ENCODE peak calls at places on chromosomes 3 and 15, in eight cellular contexts. Z is NCI-H1436, I is cardiac muscle cell, Y is GF-D8, Q is iPS DF 19.7, H is NCI-H460, O is GM04504, K is fibroblast of pulmonary artery. J is an unnamed sample.

GRCh38 chr3:4824948-4825325 is 154.3 kb upstream of the BHLHE40 start:
- DNase-seq in K (peak; percentile 56), Y (no peak), Q (no peak), Z (no peak), I (no peak), H (peak; percentile 43), O (peak; percentile 39), J (no peak)

GRCh38 chr3:159948423-159949140 is 40.1 kb upstream of the IL12A start:
- DNase-seq in H (no peak), Q (no peak), Y (no peak), O (no peak), Z (no peak), K (no peak), I (no peak), J (no peak)

GRCh38 chr3:45937206-45938042 is 5.8 kb upstream of the CXCR6 start:
- DNase-seq in H (no peak), I (no peak), O (no peak), Y (no peak), Z (no peak), K (no peak), Q (no peak), J (no peak)

GRCh38 chr3:49841126-49841525 is 15.2 kb downstream of the TRAIP start:
- DNase-seq in Z (no peak), Y (no peak), Q (peak; percentile 25), K (peak; percentile 44), O (no peak), H (no peak), I (peak; percentile 49), J (peak; percentile 51)

GRCh38 chr3:150737874-150738679 is 24.9 kb downstream of the SIAH2 start:
- DNase-seq in H (no peak), Y (peak; percentile 81), K (peak; percentile 61), Q (no peak), Z (no peak), I (no peak), O (no peak), J (no peak)

GRCh38 chr15:57476533-57476975 is 100.2 kb downstream of the CGNL1 start:
- DNase-seq in K (peak; percentile 84), Q (no peak), I (no peak), O (peak; percentile 12), Z (no peak), H (no peak), Y (no peak), J (no peak)

GRCh38 chr3:35673017-35673416 is 33.7 kb downstream of the ARPP21 start:
- DNase-seq in Z (no peak), Q (no peak), H (no peak), I (no peak), K (no peak), Y (no peak), O (no peak), J (no peak)

GRCh38 chr3:64716110-64716509 is 28.3 kb upstream of the ADAMTS9 start:
- DNase-seq in Z (no peak), H (no peak), I (no peak), Q (no peak), O (no peak), K (no peak), Y (no peak), J (no peak)

GRCh38 chr15:42053010-42053409 is 32.2 kb upstream of the PLA2G4E start:
- DNase-seq in O (no peak), I (no peak), Y (no peak), Z (no peak), Q (no peak), H (no peak), K (no peak), J (no peak)

GRCh38 chr3:16770021-16770420 is 114.7 kb upstream of the PLCL2 start:
- DNase-seq in O (no peak), Z (no peak), I (peak; percentile 68), H (no peak), Q (no peak), Y (no peak), K (peak; percentile 6), J (no peak)

GRCh38 chr3:95715137-95715536 is 1099.3 kb upstream of the EPHA6 start:
- DNase-seq in Q (no peak), Y (no peak), O (no peak), Z (no peak), K (no peak), H (no peak), I (no peak), J (no peak)

GRCh38 chr3:120502116-120502515 is 51.3 kb upstream of the FSTL1 start:
- DNase-seq in Y (no peak), H (no peak), Q (no peak), O (no peak), K (no peak), Z (no peak), I (no peak), J (no peak)

GRCh38 chr15:69082041-69082502 is 67.6 kb downstream of the NOX5 start:
- DNase-seq in H (no peak), K (peak; percentile 95), Q (no peak), O (no peak), I (no peak), Z (no peak), Y (no peak), J (no peak)

GRCh38 chr3:30453364-30454039 is 152.9 kb upstream of the TGFBR2 start:
- DNase-seq in Y (no peak), I (no peak), H (no peak), K (peak; percentile 48), O (no peak), Z (no peak), Q (no peak), J (no peak)

GRCh38 chr3:123880998-123881561 is 3.1 kb downstream of the MYLK start:
- DNase-seq in I (peak; percentile 14), Y (no peak), O (peak; percentile 21), K (peak; percentile 64), H (no peak), Q (peak; percentile 28), Z (no peak), J (no peak)

GRCh38 chr3:194483850-194484249 is 3.0 kb downstream of the ATP13A3 start:
- DNase-seq in K (no peak), Q (no peak), H (no peak), Y (no peak), Z (no peak), I (no peak), O (no peak), J (no peak)

J was measured in germinal center.